ENCODE peak calls at places on chromosomes 2 and 18, in seven cellular contexts. Y is heart left ventricle; L is psoas muscle; N is heart right ventricle; B is CD8-positive, alpha-beta T cell; S is A549; M is right cardiac atrium. E is an unnamed sample.

GRCh38 chr2:209593930-209594329 is 170.1 kb downstream of the MAP2 start:
- DNase-seq in L (no peak), N (no peak), S (no peak), B (no peak), Y (no peak), M (no peak), E (no peak)

GRCh38 chr18:49608892-49609291 is 47.0 kb downstream of the LIPG start:
- DNase-seq in N (no peak), Y (no peak), B (no peak), L (no peak), M (no peak), S (no peak), E (no peak)

GRCh38 chr18:35949090-35949489 is 23.4 kb upstream of the RMP24 start:
- DNase-seq in B (no peak), Y (no peak), L (no peak), N (no peak), M (no peak), S (no peak), E (no peak)

GRCh38 chr18:79516441-79516931 is 120.8 kb downstream of the NFATC1 start:
- DNase-seq in Y (peak; percentile 33), N (no peak), S (no peak), B (peak; percentile 72), L (no peak), M (no peak), E (no peak)

GRCh38 chr18:37535968-37536367 is 29.6 kb downstream of the CELF4 start:
- DNase-seq in Y (no peak), N (peak; percentile 29), S (no peak), L (no peak), M (no peak), B (no peak), E (no peak)

GRCh38 chr2:101844055-101844635 is 146.6 kb downstream of the MAP4K4 start:
- DNase-seq in L (no peak), B (no peak), Y (no peak), N (no peak), S (no peak), M (no peak), E (no peak)

GRCh38 chr18:50662775-50663383 is 103.0 kb downstream of the MAPK4 start:
- DNase-seq in Y (no peak), M (no peak), L (no peak), S (no peak), B (no peak), N (no peak), E (no peak)

GRCh38 chr2:185372188-185372587 is 366.4 kb upstream of the FSIP2 start:
- DNase-seq in B (no peak), S (no peak), L (no peak), Y (no peak), M (no peak), N (no peak), E (no peak)

GRCh38 chr18:29647700-29648099 is 1394.8 kb downstream of the DSC3 start:
- DNase-seq in Y (no peak), L (no peak), B (no peak), N (no peak), S (no peak), M (no peak), E (no peak)

GRCh38 chr2:66982766-66983165 is 414.4 kb upstream of the ETAA1 start:
- DNase-seq in L (no peak), N (no peak), S (no peak), B (no peak), M (no peak), Y (no peak), E (no peak)

GRCh38 chr2:181472990-181473389 is 15.8 kb downstream of the ITGA4 start:
- DNase-seq in B (no peak), S (no peak), N (no peak), Y (no peak), M (peak; percentile 40), L (no peak), E (no peak)
- H3K27ac ChIP-seq in B (no peak overlapping the region), S (no peak overlapping the region), N (no peak overlapping the region), Y (no peak overlapping the region), M (no peak overlapping the region), L (no peak overlapping the region), E (no peak overlapping the region)

GRCh38 chr2:55012648-55013484 is 37.4 kb downstream of the RTN4 start:
- DNase-seq in L (no peak), M (no peak), B (no peak), S (no peak), N (no peak), Y (no peak), E (no peak)

GRCh38 chr2:55010915-55011314 is 39.3 kb downstream of the RTN4 start:
- DNase-seq in S (peak; percentile 37), B (no peak), M (no peak), Y (no peak), L (peak; percentile 25), N (no peak), E (peak; percentile 58)

GRCh38 chr2:55009277-55010055 is 40.8 kb downstream of the RTN4 start:
- DNase-seq in N (no peak), L (no peak), M (no peak), S (no peak), B (no peak), Y (no peak), E (no peak)

GRCh38 chr2:55011741-55012574 is 38.3 kb downstream of the RTN4 start:
- DNase-seq in Y (no peak), N (no peak), B (no peak), L (no peak), S (no peak), M (no peak), E (no peak)

DNA sequence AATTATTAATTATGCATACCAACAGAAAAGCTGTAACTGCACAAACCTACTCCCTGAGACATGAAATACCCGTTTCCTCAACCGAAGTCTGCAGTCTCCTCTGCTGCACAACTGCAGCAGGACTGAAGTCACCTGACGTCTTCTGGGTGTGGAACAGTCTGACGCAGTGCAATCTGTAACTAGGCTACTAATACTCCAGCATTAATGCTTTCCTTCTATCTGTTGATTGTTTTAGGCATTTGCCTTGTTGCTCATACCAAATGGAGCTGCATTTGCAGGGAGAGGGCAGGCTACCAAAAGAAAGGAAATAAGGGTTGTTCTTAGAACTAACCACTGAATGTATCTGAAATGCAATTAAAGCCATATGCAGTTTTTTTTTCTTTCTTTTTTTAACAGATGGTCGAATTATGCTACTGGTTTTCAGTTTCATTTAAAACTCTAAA is 40.1 kb downstream of the RTN4 start:
- DNase-seq in S (peak; percentile 67), N (peak; percentile 43), Y (no peak), L (peak; percentile 33), B (peak; percentile 61), M (peak; percentile 23), E (peak; percentile 63)
- H3K4me1 ChIP-seq in S (peaks cover 94% of the 10 kb centered on the region), N (peaks cover 88% of the 10 kb centered on the region), Y (peaks cover 17% of the 10 kb centered on the region), L (peaks cover 49% of the 10 kb centered on the region), B (peaks cover 61% of the 10 kb centered on the region), M (peaks cover 6% of the 10 kb centered on the region), E (peaks cover 90% of the 10 kb centered on the region)

DNA sequence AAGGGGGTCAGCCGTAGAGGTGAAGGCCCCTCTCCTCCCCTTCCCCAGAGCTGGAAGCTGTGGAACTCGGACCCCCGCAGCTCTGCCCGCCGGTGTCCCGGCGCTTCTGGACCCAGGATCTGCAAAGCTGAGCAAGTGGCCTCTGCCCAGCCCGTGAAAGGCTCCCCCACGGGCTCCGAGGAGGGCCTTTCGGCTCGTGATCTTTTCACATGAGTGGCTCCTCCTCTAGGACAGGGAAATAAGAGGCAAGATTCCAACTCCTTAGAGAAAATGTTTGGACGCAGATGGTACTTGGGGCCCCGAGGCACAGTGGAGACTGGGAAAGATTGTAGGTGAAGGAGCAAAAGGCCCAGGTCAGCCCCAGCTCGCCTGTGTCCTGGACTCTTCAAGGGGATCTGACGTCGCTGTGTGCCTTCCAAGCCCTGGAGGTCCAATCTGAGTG is 48.2 kb upstream of the SP3 start:
- DNase-seq in S (no peak), N (no peak), L (peak; percentile 50), B (no peak), M (peak; percentile 83), Y (peak; percentile 68), E (peak; percentile 55)
- H3K4me3 ChIP-seq in S (no peak overlapping the region), N (peak overlapping the region; percentile 51), L (peak overlapping the region; percentile 65), B (no peak overlapping the region), M (peak overlapping the region; percentile 41), Y (peak overlapping the region; percentile 55), E (peak overlapping the region; percentile 63)

GRCh38 chr2:130825231-130825971 is 11.3 kb upstream of the ARHGEF4 start:
- DNase-seq in M (no peak), L (no peak), N (no peak), B (no peak), S (no peak), Y (no peak), E (no peak)

GRCh38 chr2:130822766-130823165 is 13.9 kb upstream of the ARHGEF4 start:
- DNase-seq in Y (no peak), L (no peak), S (no peak), M (no peak), B (no peak), N (no peak), E (no peak)

GRCh38 chr2:130824492-130825061 is 12.1 kb upstream of the ARHGEF4 start:
- DNase-seq in N (no peak), S (peak; percentile 83), M (no peak), B (peak; percentile 80), L (no peak), Y (no peak), E (no peak)

GRCh38 chr2:130823171-130823885 is 13.4 kb upstream of the ARHGEF4 start:
- DNase-seq in S (no peak), M (no peak), Y (no peak), B (no peak), L (no peak), N (no peak), E (no peak)

DNA sequence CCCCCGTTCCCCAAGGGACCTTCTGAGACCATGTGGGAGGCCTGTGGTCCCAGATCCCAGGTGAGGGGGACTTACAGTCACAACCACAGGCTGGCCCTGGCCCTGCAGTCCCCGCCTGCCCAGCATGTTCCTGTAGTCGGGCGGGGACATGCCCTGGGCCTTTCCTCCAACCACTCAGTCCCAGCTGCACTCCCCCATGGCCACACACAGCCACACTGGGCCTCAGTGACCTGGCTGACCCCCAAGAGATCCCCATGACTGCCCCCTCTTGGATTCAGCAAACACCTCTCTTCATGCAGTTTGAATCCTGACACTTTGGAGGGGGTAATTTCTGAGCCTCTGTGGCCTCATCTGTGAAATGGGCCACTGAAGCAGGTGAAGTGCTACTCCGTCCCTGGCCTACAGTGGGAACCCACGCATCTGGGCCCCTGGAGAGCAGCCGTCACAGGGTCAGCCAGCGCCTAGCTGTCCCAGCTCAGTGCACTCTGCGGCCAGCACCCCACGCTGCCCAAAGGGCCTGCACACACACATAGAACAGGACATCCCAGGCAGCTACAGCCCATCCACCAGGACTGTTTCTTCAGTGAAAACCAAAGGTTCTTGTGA is 12.7 kb upstream of the ARHGEF4 start:
- DNase-seq in S (no peak), Y (no peak), B (no peak), M (no peak), N (no peak), L (no peak), E (no peak)
- H3K27ac ChIP-seq in S (peak overlapping the region; percentile 37), Y (no peak overlapping the region), B (no peak overlapping the region), M (no peak overlapping the region), N (no peak overlapping the region), L (no peak overlapping the region), E (no peak overlapping the region)